ENCODE peak calls at places on chromosomes 12 and 14, in eight cellular contexts. D is endodermal cell, G is SK-N-SH, B is iPS-NIHi11, I is HS-27A, X is heart left ventricle, J is NCI-H460, A is HTR-8/SVneo. Q is an unnamed sample.

GRCh38 chr12:113568021-113568420 is 96.3 kb upstream of the LHX5 start:
- DNase-seq in D (no peak), G (no peak), B (no peak), I (no peak), X (no peak), J (no peak), A (no peak), Q (no peak)

GRCh38 chr12:23504641-23505399 is 444.6 kb downstream of the SOX5 start:
- DNase-seq in D (peak; percentile 66), G (no peak), B (no peak), I (no peak), X (no peak), J (no peak), A (no peak), Q (no peak)

GRCh38 chr12:110699591-110700445 is 10.9 kb upstream of the HVCN1 start:
- DNase-seq in D (peak; percentile 70), G (peak; percentile 72), B (no peak), I (no peak), X (no peak), J (no peak), A (no peak), Q (no peak)

GRCh38 chr12:15608931-15609330 is 180.3 kb downstream of the EPS8 start:
- DNase-seq in D (no peak), G (no peak), B (no peak), I (no peak), X (no peak), J (no peak), A (no peak), Q (no peak)

GRCh38 chr12:50220357-50221061 is 53.3 kb upstream of the CERS5 start:
- DNase-seq in D (no peak), G (peak; percentile 32), B (no peak), I (no peak), X (no peak), J (no peak), A (no peak), Q (no peak)

GRCh38 chr12:2826721-2827515 is 7.9 kb downstream of the NRIP2 start:
- DNase-seq in D (no peak), G (no peak), B (no peak), I (no peak), X (no peak), J (no peak), A (no peak), Q (no peak)

GRCh38 chr14:101687756-101688546 is 73.6 kb upstream of the PPP2R5C start:
- DNase-seq in D (no peak), G (no peak), B (no peak), I (no peak), X (no peak), J (no peak), A (no peak), Q (no peak)

GRCh38 chr12:132053338-132054330 is 90.5 kb downstream of the DDX51 start:
- DNase-seq in D (no peak), G (no peak), B (no peak), I (no peak), X (no peak), J (no peak), A (no peak), Q (no peak)

GRCh38 chr14:33908540-33909223 is 42.2 kb downstream of the EGLN3 start:
- DNase-seq in D (no peak), G (no peak), B (no peak), I (no peak), X (no peak), J (no peak), A (no peak), Q (no peak)

GRCh38 chr14:22478247-22478646 is 110.8 kb downstream of the DAD1 start:
- DNase-seq in D (no peak), G (no peak), B (no peak), I (no peak), X (no peak), J (no peak), A (no peak), Q (no peak)

GRCh38 chr12:121428883-121429282 is 29.0 kb downstream of the RNF34 start:
- DNase-seq in D (no peak), G (no peak), B (no peak), I (no peak), X (no peak), J (no peak), A (no peak), Q (no peak)

GRCh38 chr12:7142809-7143465 is 12.8 kb downstream of the CLSTN3 start:
- DNase-seq in D (no peak), G (no peak), B (no peak), I (no peak), X (no peak), J (no peak), A (no peak), Q (no peak)

GRCh38 chr14:58444627-58445026 is 17.1 kb downstream of the KIAA0586 start:
- DNase-seq in D (no peak), G (no peak), B (no peak), I (no peak), X (no peak), J (no peak), A (no peak), Q (no peak)

GRCh38 chr12:52191841-52192791 is at the start of gene KRT80:
- DNase-seq in D (no peak), G (peak; percentile 85), B (peak; percentile 75), I (peak; percentile 98), X (peak; percentile 90), J (peak; percentile 98), A (peak; percentile 97), Q (peak; percentile 81)

GRCh38 chr12:104604070-104604994 is 147.6 kb downstream of the CHST11 start:
- DNase-seq in D (peak; percentile 85), G (peak; percentile 32), B (peak; percentile 60), I (peak; percentile 82), X (peak; percentile 91), J (peak; percentile 27), A (peak; percentile 91), Q (peak; percentile 63)

GRCh38 chr12:127311695-127312364 is 955.1 kb upstream of the TMEM132C start:
- DNase-seq in D (no peak), G (no peak), B (no peak), I (no peak), X (no peak), J (no peak), A (no peak), Q (no peak)

GRCh38 chr12:121128908-121129704 is 3.6 kb upstream of the P2RX7 start:
- DNase-seq in D (peak; percentile 83), G (peak; percentile 29), B (peak; percentile 70), I (peak; percentile 41), X (peak; percentile 85), J (no peak), A (no peak), Q (peak; percentile 78)

GRCh38 chr12:47650469-47650868 is 55.4 kb downstream of the RPAP3 start:
- DNase-seq in D (no peak), G (no peak), B (no peak), I (no peak), X (no peak), J (no peak), A (no peak), Q (no peak)

GRCh38 chr12:2641761-2642160 is 153.0 kb upstream of the FKBP4 start:
- DNase-seq in D (peak; percentile 54), G (no peak), B (no peak), I (no peak), X (no peak), J (no peak), A (no peak), Q (no peak)

Q was measured in left ventricle myocardium inferior.